ENCODE peak calls at places on chromosomes 13 and 19, in nine cellular contexts. M, R, L, S, Y, X, V, O and K are unnamed samples.

GRCh38 chr13:99419591-99420243 is 81.6 kb upstream of the TM9SF2 start:
- DNase-seq in Y (no peak), V (no peak), X (peak; percentile 43), M (no peak), S (no peak), R (no peak), O (peak; percentile 9), L (no peak), K (no peak)

GRCh38 chr19:32692727-32693061 is 1.1 kb downstream of the NUDT19 start:
- DNase-seq in X (no peak), Y (no peak), S (no peak), O (no peak), M (no peak), R (no peak), V (no peak), L (no peak), K (no peak)

GRCh38 chr13:31930901-31931522 is 100.6 kb upstream of the FRY start:
- DNase-seq in M (no peak), L (peak; percentile 30), X (no peak), V (no peak), R (no peak), Y (no peak), S (no peak), O (peak; percentile 50), K (no peak)

GRCh38 chr13:50071399-50071798 is 56.2 kb downstream of the KCNRG start:
- DNase-seq in R (no peak), S (no peak), V (no peak), M (no peak), L (no peak), Y (peak; percentile 42), X (no peak), O (no peak), K (no peak)

GRCh38 chr13:45167611-45168554 is 33.0 kb downstream of the KCTD4 start:
- DNase-seq in M (no peak), V (peak; percentile 76), Y (no peak), X (no peak), R (no peak), S (no peak), L (peak; percentile 91), O (no peak), K (no peak)

GRCh38 chr13:100423375-100423774 is 165.2 kb downstream of the GGACT start:
- DNase-seq in M (no peak), X (no peak), S (no peak), R (no peak), O (no peak), Y (no peak), V (no peak), L (peak; percentile 66), K (no peak)

GRCh38 chr13:77196052-77196618 is 130.8 kb downstream of the MYCBP2 start:
- DNase-seq in R (no peak), Y (no peak), S (no peak), M (no peak), V (no peak), L (no peak), X (no peak), O (no peak), K (no peak)

GRCh38 chr13:38607136-38607535 is 79.7 kb upstream of the FREM2 start:
- DNase-seq in L (no peak), S (no peak), M (no peak), Y (no peak), O (no peak), R (no peak), V (no peak), X (no peak), K (no peak)

GRCh38 chr19:18520848-18521691 is 800 bp downstream of the ELL start:
- DNase-seq in M (no peak), V (peak; percentile 61), Y (no peak), L (peak; percentile 23), X (no peak), R (no peak), S (no peak), O (peak; percentile 38), K (no peak)

GRCh38 chr13:34430294-34430693 is 511.8 kb upstream of the NBEA start:
- DNase-seq in X (no peak), S (no peak), O (no peak), R (no peak), Y (peak; percentile 47), M (no peak), V (no peak), L (peak; percentile 2), K (no peak)

GRCh38 chr13:95301947-95302386 is 716 bp upstream of the ABCC4 start:
- DNase-seq in R (no peak), X (no peak), Y (no peak), O (no peak), M (no peak), V (no peak), L (no peak), S (no peak), K (no peak)

GRCh38 chr13:48515732-48516131 is 17.1 kb downstream of the RCBTB2 start:
- DNase-seq in L (no peak), S (no peak), V (no peak), Y (no peak), R (no peak), O (no peak), M (no peak), X (no peak), K (no peak)

GRCh38 chr13:77717508-77717907 is 20.0 kb downstream of the SLAIN1 start:
- DNase-seq in R (no peak), L (no peak), S (no peak), Y (no peak), V (no peak), O (no peak), M (no peak), X (no peak), K (no peak)

GRCh38 chr13:113884821-113885220 is 20.9 kb upstream of the GAS6 start:
- DNase-seq in Y (no peak), V (no peak), M (no peak), S (no peak), X (no peak), O (no peak), R (no peak), L (no peak), K (no peak)